ENCODE peak calls at places on chromosomes 16 and 17, in ten cellular contexts. One of them, this sample, is unnamed.

GRCh38 chr16:50743575-50744225 is 1.8 kb downstream of the CYLD start:
- DNase-seq in small intestine: no peak
- DNase-seq in GF-D8: no peak
- DNase-seq in esophagus muscularis mucosa: no peak
- DNase-seq in tibial nerve: no peak
- DNase-seq in HL-60: no peak
- DNase-seq in AG04449: no peak
- DNase-seq in activated CD8-positive, alpha-beta memory T cell treated with anti-CD3 and anti-CD28 coated beads for 24 hours: no peak
- DNase-seq in iris pigment epithelial cell: peak
- DNase-seq in ACHN: peak
- DNase-seq in this sample: no peak

GRCh38 chr16:72131036-72131435 is 37.4 kb downstream of the DHX38 start:
- DNase-seq in small intestine: no peak
- DNase-seq in GF-D8: no peak
- DNase-seq in esophagus muscularis mucosa: peak
- DNase-seq in tibial nerve: no peak
- DNase-seq in HL-60: no peak
- DNase-seq in AG04449: no peak
- DNase-seq in activated CD8-positive, alpha-beta memory T cell treated with anti-CD3 and anti-CD28 coated beads for 24 hours: no peak
- DNase-seq in iris pigment epithelial cell: no peak
- DNase-seq in ACHN: no peak
- DNase-seq in this sample: no peak

GRCh38 chr17:50129303-50129945 is 536 bp downstream of the SAMD14 start:
- DNase-seq in small intestine: no peak
- DNase-seq in GF-D8: no peak
- DNase-seq in esophagus muscularis mucosa: no peak
- DNase-seq in tibial nerve: no peak
- DNase-seq in HL-60: no peak
- DNase-seq in AG04449: no peak
- DNase-seq in activated CD8-positive, alpha-beta memory T cell treated with anti-CD3 and anti-CD28 coated beads for 24 hours: peak
- DNase-seq in iris pigment epithelial cell: peak
- DNase-seq in ACHN: no peak
- DNase-seq in this sample: no peak

GRCh38 chr16:21116148-21116693 is 34.4 kb downstream of the DNAH3 start:
- DNase-seq in small intestine: no peak
- DNase-seq in GF-D8: peak
- DNase-seq in esophagus muscularis mucosa: peak
- DNase-seq in tibial nerve: no peak
- DNase-seq in HL-60: peak
- DNase-seq in AG04449: no peak
- DNase-seq in activated CD8-positive, alpha-beta memory T cell treated with anti-CD3 and anti-CD28 coated beads for 24 hours: peak
- DNase-seq in iris pigment epithelial cell: peak
- DNase-seq in ACHN: no peak
- DNase-seq in this sample: no peak

GRCh38 chr17:74833501-74834361 is 26.0 kb downstream of the GRIN2C start:
- DNase-seq in small intestine: no peak
- DNase-seq in GF-D8: no peak
- DNase-seq in esophagus muscularis mucosa: no peak
- DNase-seq in tibial nerve: no peak
- DNase-seq in HL-60: peak
- DNase-seq in AG04449: peak
- DNase-seq in activated CD8-positive, alpha-beta memory T cell treated with anti-CD3 and anti-CD28 coated beads for 24 hours: no peak
- DNase-seq in iris pigment epithelial cell: peak
- DNase-seq in ACHN: peak
- DNase-seq in this sample: no peak

GRCh38 chr16:30377050-30377811 is 2.6 kb downstream of the MYL11 start:
- DNase-seq in small intestine: no peak
- DNase-seq in GF-D8: peak
- DNase-seq in esophagus muscularis mucosa: no peak
- DNase-seq in tibial nerve: no peak
- DNase-seq in HL-60: peak
- DNase-seq in AG04449: no peak
- DNase-seq in activated CD8-positive, alpha-beta memory T cell treated with anti-CD3 and anti-CD28 coated beads for 24 hours: peak
- DNase-seq in iris pigment epithelial cell: no peak
- DNase-seq in ACHN: no peak
- DNase-seq in this sample: no peak

GRCh38 chr17:44378171-44378705 is 11.2 kb downstream of the ITGA2B start:
- DNase-seq in small intestine: no peak
- DNase-seq in GF-D8: no peak
- DNase-seq in esophagus muscularis mucosa: no peak
- DNase-seq in tibial nerve: no peak
- DNase-seq in HL-60: no peak
- DNase-seq in AG04449: no peak
- DNase-seq in activated CD8-positive, alpha-beta memory T cell treated with anti-CD3 and anti-CD28 coated beads for 24 hours: no peak
- DNase-seq in iris pigment epithelial cell: no peak
- DNase-seq in ACHN: no peak
- DNase-seq in this sample: no peak

GRCh38 chr17:28796062-28796461 is 46.5 kb downstream of the FAM222B start:
- DNase-seq in small intestine: peak
- DNase-seq in GF-D8: no peak
- DNase-seq in esophagus muscularis mucosa: no peak
- DNase-seq in tibial nerve: no peak
- DNase-seq in HL-60: no peak
- DNase-seq in AG04449: no peak
- DNase-seq in activated CD8-positive, alpha-beta memory T cell treated with anti-CD3 and anti-CD28 coated beads for 24 hours: no peak
- DNase-seq in iris pigment epithelial cell: no peak
- DNase-seq in ACHN: no peak
- DNase-seq in this sample: no peak

GRCh38 chr17:226773-227580 is 45.5 kb upstream of the DOC2B start:
- DNase-seq in small intestine: no peak
- DNase-seq in GF-D8: no peak
- DNase-seq in esophagus muscularis mucosa: no peak
- DNase-seq in tibial nerve: no peak
- DNase-seq in HL-60: no peak
- DNase-seq in AG04449: no peak
- DNase-seq in activated CD8-positive, alpha-beta memory T cell treated with anti-CD3 and anti-CD28 coated beads for 24 hours: no peak
- DNase-seq in iris pigment epithelial cell: no peak
- DNase-seq in ACHN: no peak
- DNase-seq in this sample: no peak

GRCh38 chr16:74563828-74564263 is 43.1 kb downstream of the GLG1 start:
- DNase-seq in small intestine: peak
- DNase-seq in GF-D8: peak
- DNase-seq in esophagus muscularis mucosa: no peak
- DNase-seq in tibial nerve: no peak
- DNase-seq in HL-60: peak
- DNase-seq in AG04449: no peak
- DNase-seq in activated CD8-positive, alpha-beta memory T cell treated with anti-CD3 and anti-CD28 coated beads for 24 hours: no peak
- DNase-seq in iris pigment epithelial cell: peak
- DNase-seq in ACHN: no peak
- DNase-seq in this sample: peak

GRCh38 chr17:73613271-73613941 is 30.8 kb downstream of the SDK2 start:
- DNase-seq in small intestine: no peak
- DNase-seq in GF-D8: no peak
- DNase-seq in esophagus muscularis mucosa: no peak
- DNase-seq in tibial nerve: no peak
- DNase-seq in HL-60: no peak
- DNase-seq in AG04449: no peak
- DNase-seq in activated CD8-positive, alpha-beta memory T cell treated with anti-CD3 and anti-CD28 coated beads for 24 hours: no peak
- DNase-seq in iris pigment epithelial cell: no peak
- DNase-seq in ACHN: no peak
- DNase-seq in this sample: no peak

GRCh38 chr17:48551601-48552452 is 6.9 kb upstream of the HOXB2 start:
- DNase-seq in small intestine: no peak
- DNase-seq in GF-D8: no peak
- DNase-seq in esophagus muscularis mucosa: no peak
- DNase-seq in tibial nerve: no peak
- DNase-seq in HL-60: no peak
- DNase-seq in AG04449: no peak
- DNase-seq in activated CD8-positive, alpha-beta memory T cell treated with anti-CD3 and anti-CD28 coated beads for 24 hours: no peak
- DNase-seq in iris pigment epithelial cell: no peak
- DNase-seq in ACHN: no peak
- DNase-seq in this sample: no peak

GRCh38 chr16:10256855-10257641 is 74.8 kb upstream of the GRIN2A start:
- DNase-seq in small intestine: peak
- DNase-seq in GF-D8: no peak
- DNase-seq in esophagus muscularis mucosa: no peak
- DNase-seq in tibial nerve: no peak
- DNase-seq in HL-60: no peak
- DNase-seq in AG04449: no peak
- DNase-seq in activated CD8-positive, alpha-beta memory T cell treated with anti-CD3 and anti-CD28 coated beads for 24 hours: peak
- DNase-seq in iris pigment epithelial cell: peak
- DNase-seq in ACHN: peak
- DNase-seq in this sample: no peak

GRCh38 chr16:89484923-89485679 is 5.3 kb downstream of the ANKRD11 start:
- DNase-seq in small intestine: peak
- DNase-seq in GF-D8: no peak
- DNase-seq in esophagus muscularis mucosa: no peak
- DNase-seq in tibial nerve: no peak
- DNase-seq in HL-60: peak
- DNase-seq in AG04449: no peak
- DNase-seq in activated CD8-positive, alpha-beta memory T cell treated with anti-CD3 and anti-CD28 coated beads for 24 hours: no peak
- DNase-seq in iris pigment epithelial cell: no peak
- DNase-seq in ACHN: no peak
- DNase-seq in this sample: no peak

GRCh38 chr17:7894866-7895265 is 6.3 kb downstream of the CHD3 start:
- DNase-seq in small intestine: no peak
- DNase-seq in GF-D8: no peak
- DNase-seq in esophagus muscularis mucosa: no peak
- DNase-seq in tibial nerve: no peak
- DNase-seq in HL-60: no peak
- DNase-seq in AG04449: no peak
- DNase-seq in activated CD8-positive, alpha-beta memory T cell treated with anti-CD3 and anti-CD28 coated beads for 24 hours: no peak
- DNase-seq in iris pigment epithelial cell: no peak
- DNase-seq in ACHN: no peak
- DNase-seq in this sample: no peak

GRCh38 chr16:8551388-8552332 is 38.7 kb downstream of the TMEM114 start:
- DNase-seq in small intestine: no peak
- DNase-seq in GF-D8: no peak
- DNase-seq in esophagus muscularis mucosa: no peak
- DNase-seq in tibial nerve: no peak
- DNase-seq in HL-60: no peak
- DNase-seq in AG04449: no peak
- DNase-seq in activated CD8-positive, alpha-beta memory T cell treated with anti-CD3 and anti-CD28 coated beads for 24 hours: no peak
- DNase-seq in iris pigment epithelial cell: no peak
- DNase-seq in ACHN: no peak
- DNase-seq in this sample: no peak

GRCh38 chr17:45186955-45187354 is 25.3 kb downstream of the HEXIM2 start:
- DNase-seq in small intestine: peak
- DNase-seq in GF-D8: no peak
- DNase-seq in esophagus muscularis mucosa: no peak
- DNase-seq in tibial nerve: no peak
- DNase-seq in HL-60: no peak
- DNase-seq in AG04449: no peak
- DNase-seq in activated CD8-positive, alpha-beta memory T cell treated with anti-CD3 and anti-CD28 coated beads for 24 hours: no peak
- DNase-seq in iris pigment epithelial cell: no peak
- DNase-seq in ACHN: no peak
- DNase-seq in this sample: no peak

GRCh38 chr16:26542198-26542597 is 524.5 kb upstream of the C16orf82 start:
- DNase-seq in small intestine: no peak
- DNase-seq in GF-D8: no peak
- DNase-seq in esophagus muscularis mucosa: peak
- DNase-seq in tibial nerve: no peak
- DNase-seq in HL-60: no peak
- DNase-seq in AG04449: no peak
- DNase-seq in activated CD8-positive, alpha-beta memory T cell treated with anti-CD3 and anti-CD28 coated beads for 24 hours: no peak
- DNase-seq in iris pigment epithelial cell: no peak
- DNase-seq in ACHN: no peak
- DNase-seq in this sample: no peak

GRCh38 chr16:49463529-49463928 is 89.9 kb downstream of the C16orf78 start:
- DNase-seq in small intestine: peak
- DNase-seq in GF-D8: peak
- DNase-seq in esophagus muscularis mucosa: peak
- DNase-seq in tibial nerve: no peak
- DNase-seq in HL-60: no peak
- DNase-seq in AG04449: no peak
- DNase-seq in activated CD8-positive, alpha-beta memory T cell treated with anti-CD3 and anti-CD28 coated beads for 24 hours: peak
- DNase-seq in iris pigment epithelial cell: no peak
- DNase-seq in ACHN: no peak
- DNase-seq in this sample: no peak

GRCh38 chr17:10058924-10059683 is 139.3 kb downstream of the GAS7 start:
- DNase-seq in small intestine: no peak
- DNase-seq in GF-D8: no peak
- DNase-seq in esophagus muscularis mucosa: no peak
- DNase-seq in tibial nerve: no peak
- DNase-seq in HL-60: no peak
- DNase-seq in AG04449: no peak
- DNase-seq in activated CD8-positive, alpha-beta memory T cell treated with anti-CD3 and anti-CD28 coated beads for 24 hours: no peak
- DNase-seq in iris pigment epithelial cell: no peak
- DNase-seq in ACHN: no peak
- DNase-seq in this sample: no peak

GRCh38 chr17:62704381-62704971 is 77.0 kb downstream of the MRC2 start:
- DNase-seq in small intestine: no peak
- DNase-seq in GF-D8: no peak
- DNase-seq in esophagus muscularis mucosa: no peak
- DNase-seq in tibial nerve: no peak
- DNase-seq in HL-60: no peak
- DNase-seq in AG04449: no peak
- DNase-seq in activated CD8-positive, alpha-beta memory T cell treated with anti-CD3 and anti-CD28 coated beads for 24 hours: no peak
- DNase-seq in iris pigment epithelial cell: peak
- DNase-seq in ACHN: peak
- DNase-seq in this sample: no peak

GRCh38 chr17:4540224-4541040 is 14.8 kb downstream of the MYBBP1A start:
- DNase-seq in small intestine: peak
- DNase-seq in GF-D8: no peak
- DNase-seq in esophagus muscularis mucosa: no peak
- DNase-seq in tibial nerve: no peak
- DNase-seq in HL-60: no peak
- DNase-seq in AG04449: no peak
- DNase-seq in activated CD8-positive, alpha-beta memory T cell treated with anti-CD3 and anti-CD28 coated beads for 24 hours: peak
- DNase-seq in iris pigment epithelial cell: no peak
- DNase-seq in ACHN: peak
- DNase-seq in this sample: no peak

GRCh38 chr16:30934827-30935557 is 11.6 kb downstream of the FBXL19 start:
- DNase-seq in small intestine: no peak
- DNase-seq in GF-D8: peak
- DNase-seq in esophagus muscularis mucosa: no peak
- DNase-seq in tibial nerve: no peak
- DNase-seq in HL-60: peak
- DNase-seq in AG04449: no peak
- DNase-seq in activated CD8-positive, alpha-beta memory T cell treated with anti-CD3 and anti-CD28 coated beads for 24 hours: no peak
- DNase-seq in iris pigment epithelial cell: peak
- DNase-seq in ACHN: peak
- DNase-seq in this sample: peak

This sample was measured in SIG-M5.